ENCODE peak calls at places on chromosome 3, in eight cellular contexts. One of them, this sample, is unnamed.

GRCh38 chr3:142031575-142031974 is 117.8 kb downstream of the TFDP2 start:
- DNase-seq in epithelial cell of prostate: no peak
- DNase-seq in Karpas-422: no peak
- DNase-seq in substantia nigra: no peak
- DNase-seq in caudate nucleus: no peak
- DNase-seq in naive thymus-derived CD4-positive, alpha-beta T cell: no peak
- DNase-seq in brain microvascular endothelial cell: no peak
- DNase-seq in esophagus muscularis mucosa: no peak
- DNase-seq in this sample: no peak

GRCh38 chr3:44996556-44996969 is 20.5 kb downstream of the EXOSC7 start:
- DNase-seq in epithelial cell of prostate: no peak
- DNase-seq in Karpas-422: no peak
- DNase-seq in substantia nigra: no peak
- DNase-seq in caudate nucleus: no peak
- DNase-seq in naive thymus-derived CD4-positive, alpha-beta T cell: no peak
- DNase-seq in brain microvascular endothelial cell: no peak
- DNase-seq in esophagus muscularis mucosa: no peak
- DNase-seq in this sample: no peak

GRCh38 chr3:184441202-184441900 is 61.5 kb downstream of the CHRD start:
- DNase-seq in epithelial cell of prostate: no peak
- DNase-seq in Karpas-422: no peak
- DNase-seq in substantia nigra: no peak
- DNase-seq in caudate nucleus: no peak
- DNase-seq in naive thymus-derived CD4-positive, alpha-beta T cell: no peak
- DNase-seq in brain microvascular endothelial cell: no peak
- DNase-seq in esophagus muscularis mucosa: peak; percentile 78
- DNase-seq in this sample: no peak

GRCh38 chr3:109023656-109024254 is 70.1 kb upstream of the GUCA1C start:
- DNase-seq in epithelial cell of prostate: no peak
- DNase-seq in Karpas-422: peak; percentile 78
- DNase-seq in substantia nigra: no peak
- DNase-seq in caudate nucleus: no peak
- DNase-seq in naive thymus-derived CD4-positive, alpha-beta T cell: no peak
- DNase-seq in brain microvascular endothelial cell: peak; percentile 39
- DNase-seq in esophagus muscularis mucosa: no peak
- DNase-seq in this sample: no peak

GRCh38 chr3:160448845-160449659 is 534 bp downstream of the TRIM59 start:
- DNase-seq in epithelial cell of prostate: no peak
- DNase-seq in Karpas-422: peak; percentile 83
- DNase-seq in substantia nigra: no peak
- DNase-seq in caudate nucleus: no peak
- DNase-seq in naive thymus-derived CD4-positive, alpha-beta T cell: no peak
- DNase-seq in brain microvascular endothelial cell: no peak
- DNase-seq in esophagus muscularis mucosa: no peak
- DNase-seq in this sample: no peak

GRCh38 chr3:98732239-98733054 is 30.7 kb upstream of the ST3GAL6 start:
- DNase-seq in epithelial cell of prostate: no peak
- DNase-seq in Karpas-422: no peak
- DNase-seq in substantia nigra: peak; percentile 25
- DNase-seq in caudate nucleus: peak; percentile 65
- DNase-seq in naive thymus-derived CD4-positive, alpha-beta T cell: no peak
- DNase-seq in brain microvascular endothelial cell: peak; percentile 21
- DNase-seq in esophagus muscularis mucosa: no peak
- DNase-seq in this sample: peak; percentile 50

GRCh38 chr3:24034464-24034863 is 89.4 kb downstream of the NR1D2 start:
- DNase-seq in epithelial cell of prostate: no peak
- DNase-seq in Karpas-422: no peak
- DNase-seq in substantia nigra: no peak
- DNase-seq in caudate nucleus: no peak
- DNase-seq in naive thymus-derived CD4-positive, alpha-beta T cell: no peak
- DNase-seq in brain microvascular endothelial cell: no peak
- DNase-seq in esophagus muscularis mucosa: no peak
- DNase-seq in this sample: no peak

GRCh38 chr3:42895332-42895868 is 10.5 kb upstream of the ZNF662 start:
- DNase-seq in epithelial cell of prostate: no peak
- DNase-seq in Karpas-422: no peak
- DNase-seq in substantia nigra: no peak
- DNase-seq in caudate nucleus: no peak
- DNase-seq in naive thymus-derived CD4-positive, alpha-beta T cell: no peak
- DNase-seq in brain microvascular endothelial cell: no peak
- DNase-seq in esophagus muscularis mucosa: no peak
- DNase-seq in this sample: no peak

GRCh38 chr3:33211444-33211843 is 7.2 kb downstream of the SUSD5 start:
- DNase-seq in epithelial cell of prostate: peak; percentile 59
- DNase-seq in Karpas-422: no peak
- DNase-seq in substantia nigra: no peak
- DNase-seq in caudate nucleus: no peak
- DNase-seq in naive thymus-derived CD4-positive, alpha-beta T cell: no peak
- DNase-seq in brain microvascular endothelial cell: peak; percentile 96
- DNase-seq in esophagus muscularis mucosa: no peak
- DNase-seq in this sample: no peak

GRCh38 chr3:174681784-174682183 is 177.3 kb upstream of the NAALADL2 start:
- DNase-seq in epithelial cell of prostate: no peak
- DNase-seq in Karpas-422: no peak
- DNase-seq in substantia nigra: no peak
- DNase-seq in caudate nucleus: no peak
- DNase-seq in naive thymus-derived CD4-positive, alpha-beta T cell: no peak
- DNase-seq in brain microvascular endothelial cell: no peak
- DNase-seq in esophagus muscularis mucosa: no peak
- DNase-seq in this sample: no peak

GRCh38 chr3:56970401-56971002 is 90.0 kb upstream of the SPATA12 start:
- DNase-seq in epithelial cell of prostate: no peak
- DNase-seq in Karpas-422: peak; percentile 78
- DNase-seq in substantia nigra: no peak
- DNase-seq in caudate nucleus: no peak
- DNase-seq in naive thymus-derived CD4-positive, alpha-beta T cell: no peak
- DNase-seq in brain microvascular endothelial cell: no peak
- DNase-seq in esophagus muscularis mucosa: no peak
- DNase-seq in this sample: no peak

GRCh38 chr3:79161941-79162340 is 605.9 kb downstream of the ROBO1 start:
- DNase-seq in epithelial cell of prostate: no peak
- DNase-seq in Karpas-422: no peak
- DNase-seq in substantia nigra: no peak
- DNase-seq in caudate nucleus: no peak
- DNase-seq in naive thymus-derived CD4-positive, alpha-beta T cell: no peak
- DNase-seq in brain microvascular endothelial cell: no peak
- DNase-seq in esophagus muscularis mucosa: no peak
- DNase-seq in this sample: no peak

GRCh38 chr3:93910085-93910484 is 63.6 kb downstream of the PROS1 start:
- DNase-seq in epithelial cell of prostate: no peak
- DNase-seq in Karpas-422: no peak
- DNase-seq in substantia nigra: no peak
- DNase-seq in caudate nucleus: no peak
- DNase-seq in naive thymus-derived CD4-positive, alpha-beta T cell: no peak
- DNase-seq in brain microvascular endothelial cell: no peak
- DNase-seq in esophagus muscularis mucosa: no peak
- DNase-seq in this sample: no peak

GRCh38 chr3:140467916-140468315 is 209.9 kb upstream of the TRIM42 start:
- DNase-seq in epithelial cell of prostate: no peak
- DNase-seq in Karpas-422: no peak
- DNase-seq in substantia nigra: no peak
- DNase-seq in caudate nucleus: no peak
- DNase-seq in naive thymus-derived CD4-positive, alpha-beta T cell: no peak
- DNase-seq in brain microvascular endothelial cell: no peak
- DNase-seq in esophagus muscularis mucosa: no peak
- DNase-seq in this sample: no peak

GRCh38 chr3:112857526-112857925 is 10.9 kb upstream of the CD200R1L start:
- DNase-seq in epithelial cell of prostate: no peak
- DNase-seq in Karpas-422: no peak
- DNase-seq in substantia nigra: no peak
- DNase-seq in caudate nucleus: no peak
- DNase-seq in naive thymus-derived CD4-positive, alpha-beta T cell: no peak
- DNase-seq in brain microvascular endothelial cell: no peak
- DNase-seq in esophagus muscularis mucosa: no peak
- DNase-seq in this sample: no peak

GRCh38 chr3:197516517-197516889 is 39.3 kb downstream of the BDH1 start:
- DNase-seq in epithelial cell of prostate: peak; percentile 97
- DNase-seq in Karpas-422: no peak
- DNase-seq in substantia nigra: no peak
- DNase-seq in caudate nucleus: no peak
- DNase-seq in naive thymus-derived CD4-positive, alpha-beta T cell: peak; percentile 25
- DNase-seq in brain microvascular endothelial cell: peak; percentile 93
- DNase-seq in esophagus muscularis mucosa: no peak
- DNase-seq in this sample: no peak
- H3K27ac ChIP-seq in epithelial cell of prostate: peak overlapping the region; percentile 82
- H3K27ac ChIP-seq in Karpas-422: peak overlapping the region; percentile 36
- H3K27ac ChIP-seq in substantia nigra: no peak overlapping the region
- H3K27ac ChIP-seq in caudate nucleus: no peak overlapping the region
- H3K27ac ChIP-seq in naive thymus-derived CD4-positive, alpha-beta T cell: no peak overlapping the region
- H3K27ac ChIP-seq in brain microvascular endothelial cell: peak overlapping the region; percentile 79
- H3K27ac ChIP-seq in esophagus muscularis mucosa: no peak overlapping the region
- H3K27ac ChIP-seq in this sample: no peak overlapping the region

DNA sequence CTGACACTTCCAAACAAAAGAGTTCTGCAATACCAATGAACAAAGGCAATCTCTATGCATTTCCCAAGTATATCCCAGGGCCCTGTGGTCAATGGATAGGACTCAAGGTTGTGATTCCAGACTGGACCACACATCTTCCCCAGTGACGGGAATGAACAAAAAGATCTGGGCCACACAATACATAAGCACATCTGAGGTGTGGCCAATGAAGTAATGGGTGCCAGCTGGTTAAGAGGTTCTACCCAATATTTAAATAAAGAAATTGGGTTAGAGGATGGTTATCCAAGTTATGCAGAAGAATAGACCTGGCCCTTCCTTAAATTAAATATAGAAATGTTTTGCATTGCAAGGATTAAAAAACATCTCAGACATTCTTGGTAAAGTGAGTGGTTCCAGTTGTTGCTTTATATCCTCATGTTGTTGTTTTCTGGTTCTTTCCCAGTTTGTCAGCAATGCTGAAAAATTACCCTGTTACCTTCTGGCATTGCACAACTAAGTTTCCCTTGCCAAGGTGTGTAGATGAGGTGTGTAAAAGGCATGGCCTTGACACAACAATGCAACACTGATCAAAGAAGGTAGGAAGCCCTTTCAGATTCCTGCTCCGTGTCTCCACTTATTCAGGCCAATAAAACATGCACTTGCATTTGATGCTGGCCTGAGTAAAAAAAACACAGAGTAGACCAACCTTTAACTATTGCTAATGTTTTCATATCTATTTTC is 86.5 kb downstream of the PRICKLE2 start:
- DNase-seq in epithelial cell of prostate: no peak
- DNase-seq in Karpas-422: no peak
- DNase-seq in substantia nigra: no peak
- DNase-seq in caudate nucleus: no peak
- DNase-seq in naive thymus-derived CD4-positive, alpha-beta T cell: no peak
- DNase-seq in brain microvascular endothelial cell: no peak
- DNase-seq in esophagus muscularis mucosa: no peak
- DNase-seq in this sample: no peak
- H3K27ac ChIP-seq in epithelial cell of prostate: no peak overlapping the region
- H3K27ac ChIP-seq in Karpas-422: no peak overlapping the region
- H3K27ac ChIP-seq in substantia nigra: no peak overlapping the region
- H3K27ac ChIP-seq in caudate nucleus: no peak overlapping the region
- H3K27ac ChIP-seq in naive thymus-derived CD4-positive, alpha-beta T cell: no peak overlapping the region
- H3K27ac ChIP-seq in brain microvascular endothelial cell: no peak overlapping the region
- H3K27ac ChIP-seq in esophagus muscularis mucosa: no peak overlapping the region
- H3K27ac ChIP-seq in this sample: no peak overlapping the region

GRCh38 chr3:138378331-138378730 is 30.0 kb downstream of the MRAS start:
- DNase-seq in epithelial cell of prostate: no peak
- DNase-seq in Karpas-422: no peak
- DNase-seq in substantia nigra: no peak
- DNase-seq in caudate nucleus: no peak
- DNase-seq in naive thymus-derived CD4-positive, alpha-beta T cell: no peak
- DNase-seq in brain microvascular endothelial cell: no peak
- DNase-seq in esophagus muscularis mucosa: no peak
- DNase-seq in this sample: no peak

GRCh38 chr3:138377804-138378203 is 29.4 kb downstream of the MRAS start:
- DNase-seq in epithelial cell of prostate: no peak
- DNase-seq in Karpas-422: no peak
- DNase-seq in substantia nigra: no peak
- DNase-seq in caudate nucleus: no peak
- DNase-seq in naive thymus-derived CD4-positive, alpha-beta T cell: no peak
- DNase-seq in brain microvascular endothelial cell: no peak
- DNase-seq in esophagus muscularis mucosa: no peak
- DNase-seq in this sample: no peak

GRCh38 chr3:138375446-138375845 is 27.1 kb downstream of the MRAS start:
- DNase-seq in epithelial cell of prostate: no peak
- DNase-seq in Karpas-422: no peak
- DNase-seq in substantia nigra: no peak
- DNase-seq in caudate nucleus: no peak
- DNase-seq in naive thymus-derived CD4-positive, alpha-beta T cell: no peak
- DNase-seq in brain microvascular endothelial cell: no peak
- DNase-seq in esophagus muscularis mucosa: no peak
- DNase-seq in this sample: no peak

GRCh38 chr3:138374573-138375134 is 26.3 kb downstream of the MRAS start:
- DNase-seq in epithelial cell of prostate: no peak
- DNase-seq in Karpas-422: no peak
- DNase-seq in substantia nigra: no peak
- DNase-seq in caudate nucleus: no peak
- DNase-seq in naive thymus-derived CD4-positive, alpha-beta T cell: no peak
- DNase-seq in brain microvascular endothelial cell: no peak
- DNase-seq in esophagus muscularis mucosa: no peak
- DNase-seq in this sample: no peak

DNA sequence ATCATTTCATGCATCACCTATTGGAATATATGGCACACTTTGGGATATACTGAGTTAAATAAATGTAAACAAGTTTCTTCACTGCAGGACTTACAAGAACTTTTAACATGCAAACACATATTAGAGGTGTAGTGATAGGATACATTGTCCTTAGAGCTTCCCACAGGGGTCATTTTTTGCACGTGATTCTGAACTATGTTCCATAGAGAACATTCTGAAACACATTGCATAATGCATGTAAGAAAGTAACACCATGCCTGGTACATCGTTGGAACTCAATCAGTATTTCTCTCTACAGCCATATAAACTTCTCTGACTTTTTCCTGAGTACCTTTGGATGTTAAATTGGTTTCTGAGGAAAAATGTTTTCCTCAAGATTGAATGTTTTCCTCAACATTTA is 28.3 kb downstream of the MRAS start:
- DNase-seq in epithelial cell of prostate: no peak
- DNase-seq in Karpas-422: no peak
- DNase-seq in substantia nigra: no peak
- DNase-seq in caudate nucleus: no peak
- DNase-seq in naive thymus-derived CD4-positive, alpha-beta T cell: no peak
- DNase-seq in brain microvascular endothelial cell: no peak
- DNase-seq in esophagus muscularis mucosa: no peak
- DNase-seq in this sample: no peak
- H3K27ac ChIP-seq in epithelial cell of prostate: no peak overlapping the region
- H3K27ac ChIP-seq in Karpas-422: no peak overlapping the region
- H3K27ac ChIP-seq in substantia nigra: no peak overlapping the region
- H3K27ac ChIP-seq in caudate nucleus: no peak overlapping the region
- H3K27ac ChIP-seq in naive thymus-derived CD4-positive, alpha-beta T cell: no peak overlapping the region
- H3K27ac ChIP-seq in brain microvascular endothelial cell: no peak overlapping the region
- H3K27ac ChIP-seq in esophagus muscularis mucosa: no peak overlapping the region
- H3K27ac ChIP-seq in this sample: no peak overlapping the region

DNA sequence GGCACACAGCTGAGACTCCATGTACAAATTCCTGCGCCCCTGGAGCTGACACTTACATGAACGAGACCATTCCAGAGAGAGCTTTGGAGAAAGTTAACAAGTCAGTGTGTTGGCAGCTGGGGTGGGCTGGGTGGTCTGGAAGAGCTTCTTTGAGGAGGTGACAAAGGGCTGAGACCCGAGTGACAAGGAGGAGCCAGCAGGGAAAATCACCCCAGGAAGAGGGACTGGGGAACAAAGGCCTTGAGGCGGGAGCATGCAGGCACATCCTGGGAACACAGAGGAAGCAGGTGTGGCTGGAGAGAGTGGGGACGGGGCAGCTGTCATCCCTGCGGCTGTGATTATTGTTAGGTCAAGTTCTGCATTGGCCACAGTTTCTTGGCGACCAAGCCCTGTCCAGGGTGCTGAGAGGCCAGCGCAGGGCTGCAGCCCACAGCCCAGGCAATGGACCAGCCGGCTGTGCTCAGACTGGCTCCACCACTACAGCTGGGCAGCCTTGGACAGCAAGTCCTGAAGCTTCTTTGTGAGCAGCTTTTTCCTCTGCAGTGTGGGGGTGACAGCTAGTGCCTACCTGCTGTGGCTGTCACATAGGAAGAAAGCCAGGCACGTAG is 34.2 kb upstream of the PRR23E start:
- DNase-seq in epithelial cell of prostate: no peak
- DNase-seq in Karpas-422: no peak
- DNase-seq in substantia nigra: no peak
- DNase-seq in caudate nucleus: no peak
- DNase-seq in naive thymus-derived CD4-positive, alpha-beta T cell: peak; percentile 5
- DNase-seq in brain microvascular endothelial cell: peak; percentile 9
- DNase-seq in esophagus muscularis mucosa: no peak
- DNase-seq in this sample: no peak
- H3K27ac ChIP-seq in epithelial cell of prostate: no peak overlapping the region
- H3K27ac ChIP-seq in Karpas-422: no peak overlapping the region
- H3K27ac ChIP-seq in substantia nigra: no peak overlapping the region
- H3K27ac ChIP-seq in caudate nucleus: no peak overlapping the region
- H3K27ac ChIP-seq in naive thymus-derived CD4-positive, alpha-beta T cell: no peak overlapping the region
- H3K27ac ChIP-seq in brain microvascular endothelial cell: no peak overlapping the region
- H3K27ac ChIP-seq in esophagus muscularis mucosa: no peak overlapping the region
- H3K27ac ChIP-seq in this sample: no peak overlapping the region